ENCODE peak calls at places on chromosomes 2 and 18, in five cellular contexts. One of them, this sample, is unnamed.

GRCh38 chr2:239735131-239735828 is 289.9 kb downstream of the NDUFA10 start:
- DNase-seq in MM.1S: no peak
- DNase-seq in heart right ventricle: no peak
- DNase-seq in transverse colon: no peak
- DNase-seq in K562: peak
- DNase-seq in this sample: peak

GRCh38 chr2:217919204-217919603 is 83.6 kb downstream of the TNS1 start:
- DNase-seq in MM.1S: no peak
- DNase-seq in heart right ventricle: no peak
- DNase-seq in transverse colon: no peak
- DNase-seq in K562: no peak
- DNase-seq in this sample: no peak

GRCh38 chr2:106789185-106789584 is 96.8 kb downstream of the ST6GAL2 start:
- DNase-seq in MM.1S: no peak
- DNase-seq in heart right ventricle: no peak
- DNase-seq in transverse colon: no peak
- DNase-seq in K562: peak
- DNase-seq in this sample: no peak

GRCh38 chr2:71922501-71923142 is 225.0 kb downstream of the CYP26B1 start:
- DNase-seq in MM.1S: no peak
- DNase-seq in heart right ventricle: no peak
- DNase-seq in transverse colon: no peak
- DNase-seq in K562: no peak
- DNase-seq in this sample: no peak

GRCh38 chr2:205701509-205701908 is 19.2 kb downstream of the NRP2 start:
- DNase-seq in MM.1S: no peak
- DNase-seq in heart right ventricle: no peak
- DNase-seq in transverse colon: no peak
- DNase-seq in K562: no peak
- DNase-seq in this sample: no peak

GRCh38 chr2:127128508-127128907 is 21.6 kb upstream of the BIN1 start:
- DNase-seq in MM.1S: peak
- DNase-seq in heart right ventricle: no peak
- DNase-seq in transverse colon: peak
- DNase-seq in K562: no peak
- DNase-seq in this sample: no peak

GRCh38 chr2:109471656-109472055 is 142.1 kb downstream of the SEPTIN10 start:
- DNase-seq in MM.1S: no peak
- DNase-seq in heart right ventricle: no peak
- DNase-seq in transverse colon: no peak
- DNase-seq in K562: no peak
- DNase-seq in this sample: no peak

GRCh38 chr2:31812051-31812798 is 198.6 kb downstream of the MEMO1 start:
- DNase-seq in MM.1S: peak
- DNase-seq in heart right ventricle: no peak
- DNase-seq in transverse colon: no peak
- DNase-seq in K562: peak
- DNase-seq in this sample: no peak

GRCh38 chr2:29755233-29755632 is 166.2 kb downstream of the ALK start:
- DNase-seq in MM.1S: no peak
- DNase-seq in heart right ventricle: no peak
- DNase-seq in transverse colon: no peak
- DNase-seq in K562: no peak
- DNase-seq in this sample: no peak

GRCh38 chr2:36539631-36540030 is 58.3 kb downstream of the FEZ2 start:
- DNase-seq in MM.1S: peak
- DNase-seq in heart right ventricle: no peak
- DNase-seq in transverse colon: no peak
- DNase-seq in K562: no peak
- DNase-seq in this sample: no peak

GRCh38 chr2:181746844-181747243 is 66.5 kb upstream of the NEUROD1 start:
- DNase-seq in MM.1S: no peak
- DNase-seq in heart right ventricle: no peak
- DNase-seq in transverse colon: no peak
- DNase-seq in K562: no peak
- DNase-seq in this sample: no peak

GRCh38 chr2:70535573-70535972 is 18.1 kb downstream of the TGFA start:
- DNase-seq in MM.1S: no peak
- DNase-seq in heart right ventricle: no peak
- DNase-seq in transverse colon: no peak
- DNase-seq in K562: no peak
- DNase-seq in this sample: no peak

GRCh38 chr2:39568561-39569006 is 97.1 kb upstream of the TMEM178A start:
- DNase-seq in MM.1S: no peak
- DNase-seq in heart right ventricle: no peak
- DNase-seq in transverse colon: no peak
- DNase-seq in K562: no peak
- DNase-seq in this sample: no peak

GRCh38 chr2:191018663-191019119 is 4.7 kb upstream of the STAT1 start:
- DNase-seq in MM.1S: no peak
- DNase-seq in heart right ventricle: no peak
- DNase-seq in transverse colon: no peak
- DNase-seq in K562: no peak
- DNase-seq in this sample: no peak

GRCh38 chr18:76412010-76412817 is 82.8 kb downstream of the ZNF516 start:
- DNase-seq in MM.1S: no peak
- DNase-seq in heart right ventricle: no peak
- DNase-seq in transverse colon: peak
- DNase-seq in K562: no peak
- DNase-seq in this sample: no peak

GRCh38 chr2:228084717-228085116 is 96.8 kb downstream of the SPHKAP start:
- DNase-seq in MM.1S: no peak
- DNase-seq in heart right ventricle: no peak
- DNase-seq in transverse colon: no peak
- DNase-seq in K562: no peak
- DNase-seq in this sample: no peak

GRCh38 chr2:95760839-95761525 is 169.2 kb downstream of the TRIM43 start:
- DNase-seq in MM.1S: no peak
- DNase-seq in heart right ventricle: no peak
- DNase-seq in transverse colon: no peak
- DNase-seq in K562: peak
- DNase-seq in this sample: peak

GRCh38 chr2:136281281-136282117 is 163.6 kb upstream of the CXCR4 start:
- DNase-seq in MM.1S: no peak
- DNase-seq in heart right ventricle: no peak
- DNase-seq in transverse colon: no peak
- DNase-seq in K562: no peak
- DNase-seq in this sample: no peak

DNA sequence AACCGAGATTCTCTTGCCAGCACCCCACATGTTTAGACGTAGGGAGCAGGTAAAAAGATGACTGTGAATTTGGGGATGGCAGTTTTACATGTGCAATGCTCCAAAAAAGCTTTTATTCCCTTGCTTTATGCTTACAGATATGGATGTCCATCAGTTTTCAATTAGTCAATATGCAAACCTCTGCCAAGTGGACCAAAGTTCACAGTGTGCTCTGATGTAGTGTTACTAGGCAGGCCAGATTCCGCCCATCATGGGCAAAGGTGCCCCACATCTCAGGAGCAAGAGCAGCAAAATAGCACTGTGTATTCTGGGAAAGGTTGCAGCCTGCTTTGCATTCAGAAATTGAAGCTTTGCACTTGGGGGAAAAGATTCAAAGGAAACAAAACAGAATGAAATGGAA is 329.7 kb upstream of the ZEB2 start:
- DNase-seq in MM.1S: no peak
- DNase-seq in heart right ventricle: no peak
- DNase-seq in transverse colon: no peak
- DNase-seq in K562: no peak
- DNase-seq in this sample: no peak
- H3K4me3 ChIP-seq in MM.1S: no peak
- H3K4me3 ChIP-seq in heart right ventricle: no peak
- H3K4me3 ChIP-seq in transverse colon: no peak
- H3K4me3 ChIP-seq in K562: no peak
- H3K4me3 ChIP-seq in this sample: no peak

GRCh38 chr2:15969214-15969613 is 28.9 kb downstream of the MYCN start:
- DNase-seq in MM.1S: no peak
- DNase-seq in heart right ventricle: no peak
- DNase-seq in transverse colon: no peak
- DNase-seq in K562: no peak
- DNase-seq in this sample: no peak
- H3K27ac ChIP-seq in MM.1S: no peak
- H3K27ac ChIP-seq in heart right ventricle: no peak
- H3K27ac ChIP-seq in transverse colon: no peak
- H3K27ac ChIP-seq in K562: no peak
- H3K27ac ChIP-seq in this sample: no peak

DNA sequence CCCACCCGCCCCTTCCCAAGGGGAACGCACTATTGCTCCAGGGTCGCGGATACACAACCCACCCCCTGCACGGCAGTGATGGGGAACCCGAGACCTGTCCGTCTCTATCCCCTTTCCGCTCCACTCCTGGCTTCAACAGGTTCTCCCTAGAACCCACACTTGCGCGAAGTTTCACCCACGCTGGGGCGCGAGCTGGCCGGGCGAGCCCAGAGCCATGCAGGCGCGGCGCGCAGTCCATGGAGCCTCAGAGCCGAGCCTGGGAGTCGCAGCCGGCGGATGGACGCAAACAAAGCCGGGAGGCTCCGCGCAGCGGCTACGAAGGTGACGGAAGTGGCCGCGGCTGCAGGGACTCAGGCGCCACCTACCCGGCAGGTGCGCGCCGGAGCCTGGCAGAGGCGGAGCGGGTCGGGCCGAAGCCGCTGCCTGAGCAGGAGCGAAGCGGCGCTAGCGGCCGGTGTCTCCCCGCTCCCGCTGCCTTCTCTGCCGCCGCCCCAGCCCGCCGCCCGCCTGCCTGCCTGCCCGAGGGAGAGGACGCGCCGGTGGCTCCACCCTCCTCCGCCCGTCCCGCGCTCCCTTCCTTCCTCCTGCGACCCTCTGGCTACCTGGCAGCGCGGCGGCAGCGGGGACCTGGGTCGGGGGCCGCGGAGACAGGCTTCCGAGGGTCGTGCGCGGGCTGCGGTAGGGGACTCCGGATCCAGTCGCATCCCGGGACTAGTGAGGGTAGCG is 14.0 kb downstream of the ALPG start:
- DNase-seq in MM.1S: no peak
- DNase-seq in heart right ventricle: no peak
- DNase-seq in transverse colon: peak
- DNase-seq in K562: no peak
- DNase-seq in this sample: no peak
- H3K4me3 ChIP-seq in MM.1S: no peak
- H3K4me3 ChIP-seq in heart right ventricle: no peak
- H3K4me3 ChIP-seq in transverse colon: no peak
- H3K4me3 ChIP-seq in K562: no peak
- H3K4me3 ChIP-seq in this sample: no peak

DNA sequence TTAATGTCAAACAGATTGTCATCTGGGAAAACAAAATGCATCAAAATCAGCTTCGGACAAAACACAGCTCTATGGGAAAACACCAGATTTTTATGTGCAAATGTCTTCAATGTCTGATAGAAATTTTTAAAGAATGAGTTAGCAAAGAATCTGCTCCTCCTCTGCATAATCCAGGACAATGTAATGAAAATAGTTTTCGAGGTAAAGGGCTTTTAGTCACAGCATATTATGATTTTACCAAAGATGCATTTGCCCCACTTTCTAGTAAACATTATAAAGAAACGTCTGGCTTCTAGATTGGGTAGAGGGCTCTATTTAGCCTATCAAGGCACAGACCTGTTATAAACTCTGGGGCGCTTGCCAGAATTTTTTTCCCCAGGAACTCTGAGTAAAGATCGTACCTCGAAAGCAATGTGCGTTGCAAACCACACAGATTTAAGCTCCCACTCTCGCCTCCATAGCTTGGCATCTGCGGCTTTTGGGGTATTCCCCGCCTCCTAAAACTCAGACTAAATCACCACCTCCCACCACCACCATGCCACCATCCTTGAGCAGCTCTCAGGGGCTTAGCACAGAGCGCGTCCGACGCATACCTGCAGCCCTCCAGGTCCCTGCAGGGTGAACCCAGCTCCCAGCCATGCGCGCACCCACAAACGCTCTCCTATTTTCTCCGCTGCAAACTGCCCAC is 926 bp downstream of the ACVR1C start:
- DNase-seq in MM.1S: peak
- DNase-seq in heart right ventricle: no peak
- DNase-seq in transverse colon: peak
- DNase-seq in K562: no peak
- DNase-seq in this sample: no peak
- H3K27ac ChIP-seq in MM.1S: peak
- H3K27ac ChIP-seq in heart right ventricle: no peak
- H3K27ac ChIP-seq in transverse colon: peak
- H3K27ac ChIP-seq in K562: no peak
- H3K27ac ChIP-seq in this sample: peak

GRCh38 chr2:20465716-20466391 is 19.0 kb downstream of the RHOB start:
- DNase-seq in MM.1S: no peak
- DNase-seq in heart right ventricle: no peak
- DNase-seq in transverse colon: no peak
- DNase-seq in K562: no peak
- DNase-seq in this sample: no peak
- H3K4me3 ChIP-seq in MM.1S: no peak
- H3K4me3 ChIP-seq in heart right ventricle: no peak
- H3K4me3 ChIP-seq in transverse colon: no peak
- H3K4me3 ChIP-seq in K562: no peak
- H3K4me3 ChIP-seq in this sample: no peak

DNA sequence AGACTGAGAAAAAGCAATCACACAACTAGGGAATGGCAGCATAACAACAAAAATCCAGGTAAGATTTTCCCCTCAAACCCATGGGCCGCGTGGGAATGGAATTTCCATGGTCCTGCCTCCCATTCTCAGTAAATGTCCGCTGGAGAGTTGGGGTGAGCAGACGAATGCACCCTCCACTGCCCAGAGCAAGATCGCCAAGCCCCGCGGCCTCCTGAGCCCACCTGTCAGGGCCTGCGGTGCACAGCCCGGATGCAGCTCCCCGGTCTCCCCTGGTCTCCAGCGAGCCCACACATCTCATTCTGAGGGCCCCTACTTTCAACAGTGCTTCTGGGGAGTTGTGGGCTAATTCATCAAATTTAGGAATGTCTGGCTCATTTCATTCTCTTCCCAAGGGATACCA is 327.4 kb upstream of the HS6ST1 start:
- DNase-seq in MM.1S: no peak
- DNase-seq in heart right ventricle: no peak
- DNase-seq in transverse colon: no peak
- DNase-seq in K562: no peak
- DNase-seq in this sample: no peak
- H3K27ac ChIP-seq in MM.1S: no peak
- H3K27ac ChIP-seq in heart right ventricle: no peak
- H3K27ac ChIP-seq in transverse colon: no peak
- H3K27ac ChIP-seq in K562: no peak
- H3K27ac ChIP-seq in this sample: no peak

GRCh38 chr18:13438507-13439056 is 220.0 kb downstream of the LDLRAD4 start:
- DNase-seq in MM.1S: peak
- DNase-seq in heart right ventricle: no peak
- DNase-seq in transverse colon: no peak
- DNase-seq in K562: no peak
- DNase-seq in this sample: no peak
- H3K4me3 ChIP-seq in MM.1S: peak
- H3K4me3 ChIP-seq in heart right ventricle: no peak
- H3K4me3 ChIP-seq in transverse colon: no peak
- H3K4me3 ChIP-seq in K562: no peak
- H3K4me3 ChIP-seq in this sample: no peak